ENCODE peak calls at places on chromosome 14, in eight cellular contexts. X is GM23338, M is OCI-LY7, F is HCT116, V is MM.1S, U is hepatocyte, D is neural progenitor cell, B is SK-N-SH. N is an unnamed sample.

GRCh38 chr14:100979780-100980179 is 76.3 kb upstream of the RTL1 start:
- DNase-seq in M (no peak), X (no peak), F (no peak), U (no peak), D (no peak), V (no peak), B (no peak), N (peak)

GRCh38 chr14:99273724-99274345 is 1.8 kb upstream of the BCL11B start:
- DNase-seq in D (no peak), V (no peak), U (peak), M (no peak), B (no peak), X (peak), F (no peak), N (peak)

GRCh38 chr14:103141117-103141796 is 18.0 kb downstream of the TNFAIP2 start:
- DNase-seq in U (peak), D (peak), X (peak), B (peak), V (peak), M (peak), F (peak), N (peak)

GRCh38 chr14:101579372-101580080 is 18.2 kb downstream of the DIO3 start:
- DNase-seq in M (no peak), U (no peak), F (no peak), X (no peak), D (no peak), V (no peak), B (no peak), N (no peak)

GRCh38 chr14:30935445-30935844 is 61.1 kb downstream of the COCH start:
- DNase-seq in X (no peak), D (no peak), B (no peak), V (no peak), F (no peak), U (no peak), M (no peak), N (peak)

GRCh38 chr14:101292448-101292847 is 268.8 kb upstream of the DIO3 start:
- DNase-seq in D (no peak), U (no peak), V (no peak), B (no peak), F (no peak), X (no peak), M (no peak), N (no peak)

GRCh38 chr14:47948981-47949380 is 273.6 kb upstream of the MDGA2 start:
- DNase-seq in F (no peak), U (no peak), D (no peak), X (peak), V (no peak), B (peak), M (no peak), N (no peak)

GRCh38 chr14:52018970-52019369 is 29.6 kb downstream of the RTRAF start:
- DNase-seq in X (no peak), M (no peak), B (no peak), U (no peak), V (no peak), F (no peak), D (no peak), N (no peak)

GRCh38 chr14:77498120-77498979 is at the start of gene ISM2:
- DNase-seq in X (peak), D (peak), B (peak), U (peak), F (no peak), V (peak), M (no peak), N (peak)

GRCh38 chr14:100321473-100322137 is 1.5 kb upstream of the SLC25A47 start:
- DNase-seq in M (no peak), D (no peak), B (no peak), V (no peak), X (no peak), U (no peak), F (no peak), N (no peak)

GRCh38 chr14:85714046-85714445 is 184.1 kb downstream of the FLRT2 start:
- DNase-seq in U (no peak), D (peak), B (no peak), V (no peak), X (no peak), M (no peak), F (no peak), N (no peak)

GRCh38 chr14:89252887-89253532 is 164.0 kb downstream of the FOXN3 start:
- DNase-seq in F (no peak), M (no peak), V (no peak), D (peak), B (peak), X (peak), U (no peak), N (no peak)

GRCh38 chr14:22554706-22555572 is 34.1 kb downstream of the DAD1 start:
- DNase-seq in V (no peak), F (no peak), D (no peak), B (no peak), X (no peak), M (peak), U (no peak), N (no peak)

GRCh38 chr14:91205449-91205848 is 39.1 kb downstream of the GPR68 start:
- DNase-seq in X (no peak), B (no peak), D (no peak), U (no peak), V (no peak), M (no peak), F (no peak), N (no peak)

GRCh38 chr14:32408018-32408417 is 78.9 kb downstream of the AKAP6 start:
- DNase-seq in D (no peak), B (no peak), M (no peak), V (no peak), F (no peak), X (no peak), U (peak), N (peak)

GRCh38 chr14:86574026-86574777 is 1044.3 kb downstream of the FLRT2 start:
- DNase-seq in D (no peak), U (no peak), V (no peak), B (no peak), X (no peak), F (no peak), M (no peak), N (no peak)

GRCh38 chr14:55514819-55515470 is 65.1 kb upstream of the KTN1 start:
- DNase-seq in M (no peak), U (no peak), X (no peak), B (no peak), D (no peak), F (peak), V (no peak), N (peak)

GRCh38 chr14:51962678-51963077 is 26.7 kb upstream of the RTRAF start:
- DNase-seq in V (no peak), D (no peak), U (no peak), M (no peak), B (no peak), X (peak), F (no peak), N (peak)

GRCh38 chr14:77007339-77007974 is 21.1 kb downstream of the IRF2BPL start:
- DNase-seq in B (no peak), X (no peak), U (no peak), F (no peak), D (no peak), M (no peak), V (no peak), N (no peak)

GRCh38 chr14:102171173-102172020 is 31.7 kb downstream of the WDR20 start:
- DNase-seq in F (no peak), M (no peak), X (no peak), D (no peak), U (no peak), V (no peak), B (no peak), N (peak)

GRCh38 chr14:81247271-81247766 is 26.6 kb upstream of the GTF2A1 start:
- DNase-seq in V (no peak), M (no peak), B (no peak), X (no peak), U (no peak), F (no peak), D (no peak), N (peak)

GRCh38 chr14:104263671-104264358 is 125.4 kb downstream of the KIF26A start:
- DNase-seq in X (no peak), B (no peak), F (no peak), V (no peak), D (no peak), U (no peak), M (no peak), N (no peak)

GRCh38 chr14:101001311-101002069 is 98.0 kb upstream of the RTL1 start:
- DNase-seq in D (no peak), U (no peak), X (no peak), F (no peak), B (no peak), V (no peak), M (no peak), N (peak)

GRCh38 chr14:103123634-103124500 is 606 bp downstream of the TNFAIP2 start:
- DNase-seq in V (no peak), D (peak), B (no peak), M (no peak), F (no peak), U (peak), X (peak), N (peak)

GRCh38 chr14:100740196-100740825 is 13.6 kb downstream of the DLK1 start:
- DNase-seq in V (no peak), X (no peak), U (no peak), F (no peak), B (no peak), D (no peak), M (no peak), N (no peak)

GRCh38 chr14:91327201-91327600 is 82.7 kb upstream of the GPR68 start:
- DNase-seq in M (no peak), V (no peak), B (no peak), X (no peak), U (no peak), F (no peak), D (no peak), N (no peak)

GRCh38 chr14:89681086-89682018 is 264.3 kb upstream of the FOXN3 start:
- DNase-seq in M (peak), D (no peak), F (no peak), U (no peak), X (no peak), V (peak), B (no peak), N (no peak)

GRCh38 chr14:34537677-34538009 is 1.9 kb downstream of the EAPP start:
- DNase-seq in X (no peak), F (no peak), B (no peak), U (no peak), V (no peak), D (no peak), M (no peak), N (no peak)

GRCh38 chr14:61752626-61753025 is 9.6 kb upstream of the SNAPC1 start:
- DNase-seq in X (no peak), F (no peak), B (no peak), V (no peak), D (no peak), U (peak), M (peak), N (peak)

GRCh38 chr14:102891556-102891955 is 30.9 kb upstream of the AMN start:
- DNase-seq in V (no peak), X (no peak), B (no peak), U (no peak), D (no peak), M (no peak), F (no peak), N (peak)

GRCh38 chr14:103296987-103297386 is 37.0 kb upstream of the EIF5 start:
- DNase-seq in M (no peak), F (no peak), D (peak), B (peak), U (no peak), X (peak), V (no peak), N (no peak)

GRCh38 chr14:103520657-103521437 is 1.8 kb downstream of the CKB start:
- DNase-seq in U (peak), D (peak), M (peak), B (peak), X (peak), V (peak), F (peak), N (peak)

DNA sequence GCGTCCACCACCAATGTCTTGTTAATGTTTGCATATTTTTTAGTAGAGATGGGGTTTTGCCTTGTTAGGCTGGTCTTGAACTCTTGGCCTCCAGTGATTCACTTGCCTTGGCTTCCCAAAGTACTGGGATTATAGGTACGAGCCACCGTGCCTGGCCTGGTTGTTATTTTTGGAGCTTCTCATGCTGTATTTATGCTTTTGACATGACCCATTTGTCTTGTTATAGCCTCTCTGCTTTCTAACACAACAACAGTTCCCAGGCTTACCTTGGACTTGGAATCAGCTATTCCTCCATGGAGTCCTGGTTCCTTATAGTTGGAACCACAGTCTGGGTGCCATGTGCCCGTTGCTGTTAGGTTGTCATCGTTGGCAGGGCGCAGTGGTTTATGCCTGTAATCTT is 29.7 kb downstream of the ZNF410 start:
- DNase-seq in U (no peak), M (no peak), V (no peak), X (no peak), D (no peak), B (no peak), F (no peak), N (no peak)
- TF ChIP-seq EZH2phosphoT487 in U (no peak), M (no peak), V (no peak), X (no peak), D (no peak), B (no peak), F (no peak), N (no peak)

DNA sequence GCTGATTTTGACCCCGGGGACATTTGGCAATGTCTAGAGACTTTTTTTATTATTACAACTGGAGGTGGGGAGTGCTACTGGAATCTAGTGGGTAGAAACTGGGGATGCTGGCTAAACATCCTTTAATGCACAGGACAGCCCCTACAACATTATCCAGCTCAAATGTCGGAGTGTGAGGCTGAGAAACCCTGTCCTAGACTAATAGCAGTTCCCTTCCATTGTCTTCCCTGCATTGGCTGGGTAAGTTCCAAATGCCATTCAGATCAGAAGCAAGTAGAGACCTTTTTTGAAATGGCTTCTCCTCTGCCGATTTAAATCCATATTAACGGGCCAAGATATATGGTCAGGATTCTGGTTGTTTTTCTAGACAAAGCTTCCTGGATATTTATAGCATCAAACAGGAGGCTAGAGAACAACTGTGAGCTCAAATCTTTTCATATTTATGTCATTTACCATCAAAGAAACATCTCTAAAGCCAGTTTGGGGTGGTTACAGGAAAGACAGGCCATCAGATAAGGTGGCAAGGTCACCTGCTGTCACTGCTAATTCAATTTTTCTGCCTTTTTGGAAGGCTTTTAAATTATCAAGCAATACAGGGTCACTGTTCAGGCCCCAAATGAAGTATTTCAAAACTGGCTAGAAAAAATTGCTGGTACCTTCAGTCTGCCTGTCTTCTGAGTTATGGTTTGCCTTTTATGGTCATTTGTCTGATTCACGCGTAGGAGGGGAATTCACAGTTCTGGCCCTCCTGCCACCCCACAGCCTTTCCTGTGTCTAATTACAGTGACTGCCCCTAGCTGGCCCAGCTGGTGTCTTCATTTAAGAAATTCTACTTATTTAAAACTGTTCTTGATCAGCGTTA is 20.1 kb upstream of the AKAP5 start:
- DNase-seq in X (no peak), M (no peak), B (peak), D (no peak), V (peak), F (no peak), U (peak), N (peak)
- H3K4me3 ChIP-seq in X (no peak), M (no peak), B (no peak), D (no peak), V (no peak), F (no peak), U (no peak), N (no peak)

GRCh38 chr14:68397827-68398226 is 395.0 kb downstream of the ZFP36L1 start:
- DNase-seq in F (no peak), M (no peak), D (no peak), U (peak), B (peak), V (no peak), X (no peak), N (peak)
- TF ChIP-seq EZH2phosphoT487 in F (no peak), M (no peak), D (no peak), U (no peak), B (no peak), V (no peak), X (no peak), N (no peak)

DNA sequence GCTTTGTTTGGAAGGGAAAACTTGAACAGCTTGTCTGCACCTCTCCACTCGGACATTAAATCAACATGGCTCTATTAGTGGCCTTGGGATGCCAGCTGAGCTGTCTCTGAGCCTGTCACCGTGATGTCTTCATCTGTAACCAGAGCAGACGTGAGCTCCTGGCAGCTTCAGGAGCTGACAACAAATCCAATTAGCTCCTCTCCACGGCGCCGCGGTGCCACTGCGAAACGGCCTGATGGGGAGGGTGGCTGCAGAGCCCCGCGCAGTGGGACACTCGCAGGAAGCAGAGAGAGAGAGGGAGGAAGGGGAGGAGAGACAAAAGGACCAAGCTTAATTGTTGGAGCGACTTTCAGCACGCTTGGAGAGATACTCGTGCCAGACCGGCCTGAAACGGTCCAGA is 112.3 kb downstream of the PAPOLA start:
- DNase-seq in V (no peak), U (no peak), X (no peak), D (peak), M (no peak), B (peak), F (no peak), N (no peak)
- H3K4me3 ChIP-seq in V (no peak), U (no peak), X (no peak), D (no peak), M (no peak), B (peak), F (no peak), N (no peak)

GRCh38 chr14:73027984-73028383 is 1.1 kb upstream of the ZFYVE1 start:
- DNase-seq in D (no peak), X (no peak), V (no peak), M (no peak), U (no peak), F (no peak), B (no peak), N (no peak)

GRCh38 chr14:73026243-73026844 is 562 bp downstream of the ZFYVE1 start:
- DNase-seq in X (peak), M (no peak), B (no peak), F (no peak), D (no peak), U (no peak), V (peak), N (peak)

GRCh38 chr14:73027546-73027945 is 640 bp upstream of the ZFYVE1 start:
- DNase-seq in X (no peak), M (no peak), B (no peak), U (no peak), D (no peak), F (no peak), V (no peak), N (no peak)

GRCh38 chr14:73026845-73027542 is at the start of gene ZFYVE1:
- DNase-seq in F (peak), B (peak), U (peak), M (peak), X (peak), D (peak), V (peak), N (peak)

GRCh38 chr14:73025544-73025943 is 1.4 kb downstream of the ZFYVE1 start:
- DNase-seq in F (no peak), V (no peak), U (no peak), D (no peak), B (no peak), M (no peak), X (peak), N (peak)
- TF ChIP-seq EZH2phosphoT487 in F (no peak), V (no peak), U (no peak), D (no peak), B (no peak), M (no peak), X (no peak), N (no peak)

GRCh38 chr14:105475269-105475915 is 771 bp downstream of the CRIP2 start:
- DNase-seq in U (no peak), V (no peak), B (no peak), X (peak), D (peak), F (no peak), M (no peak), N (peak)
- H3K4me3 ChIP-seq in U (peak), V (no peak), B (peak), X (peak), D (peak), F (peak), M (no peak), N (peak)

GRCh38 chr14:69632154-69632553 is 20.8 kb downstream of the SUSD6 start:
- DNase-seq in M (no peak), F (no peak), V (no peak), B (no peak), D (peak), U (no peak), X (no peak), N (peak)

GRCh38 chr14:69634871-69635270 is 23.5 kb downstream of the SUSD6 start:
- DNase-seq in M (no peak), X (no peak), F (no peak), V (no peak), B (no peak), D (no peak), U (no peak), N (no peak)

GRCh38 chr14:69631509-69631908 is 20.1 kb downstream of the SUSD6 start:
- DNase-seq in M (no peak), F (no peak), X (no peak), D (no peak), U (no peak), V (no peak), B (no peak), N (peak)

GRCh38 chr14:69632752-69633151 is 21.4 kb downstream of the SUSD6 start:
- DNase-seq in V (no peak), F (no peak), M (no peak), D (no peak), U (no peak), X (no peak), B (no peak), N (no peak)

DNA sequence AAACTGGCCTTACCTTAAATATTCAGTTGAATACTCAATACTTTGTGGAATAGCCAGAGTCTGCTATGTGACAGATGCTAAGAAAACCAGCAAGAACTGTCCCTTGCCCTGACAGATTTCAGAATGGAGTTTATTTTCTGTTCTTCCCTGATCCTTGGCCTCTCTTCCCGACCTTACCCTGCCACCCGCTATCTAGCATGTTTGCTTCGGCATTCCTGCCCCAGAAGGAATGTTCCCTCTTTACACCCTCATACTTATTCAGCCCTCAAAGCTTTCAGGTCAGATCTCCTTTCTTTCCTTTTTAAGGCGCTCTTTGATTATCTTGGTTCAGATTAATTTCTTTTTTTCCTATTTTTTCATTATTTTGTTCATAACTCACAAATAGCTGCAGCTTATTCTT is 21.8 kb downstream of the SUSD6 start:
- DNase-seq in F (no peak), M (no peak), B (no peak), V (no peak), D (no peak), X (peak), U (no peak), N (no peak)
- TF ChIP-seq EZH2phosphoT487 in F (no peak), M (no peak), B (no peak), V (no peak), D (no peak), X (no peak), U (no peak), N (no peak)